ENCODE peak calls at places on chromosomes 1 and 21, in eight cellular contexts. U is IMR-90, D is fibroblast of pulmonary artery, Y is GM12864, P is PC-3, F is endothelial cell, O is astrocyte, W is fibroblast of lung. M is an unnamed sample.

GRCh38 chr1:89620664-89621063 is 12.3 kb upstream of the LRRC8C start:
- DNase-seq in U (no peak), D (no peak), Y (no peak), P (no peak), F (no peak), O (no peak), W (no peak), M (no peak)

GRCh38 chr1:9687120-9687875 is 35.8 kb downstream of the PIK3CD start:
- DNase-seq in U (peak), D (peak), Y (no peak), P (peak), F (peak), O (peak), W (peak), M (peak)

GRCh38 chr1:56533621-56534020 is 45.7 kb downstream of the PLPP3 start:
- DNase-seq in U (no peak), D (no peak), Y (no peak), P (peak), F (no peak), O (no peak), W (no peak), M (no peak)

GRCh38 chr1:39409055-39409816 is 82.2 kb upstream of the BMP8A start:
- DNase-seq in U (peak), D (peak), Y (no peak), P (peak), F (peak), O (no peak), W (peak), M (no peak)

GRCh38 chr1:101540161-101540560 is 303.3 kb downstream of the S1PR1 start:
- DNase-seq in U (no peak), D (no peak), Y (no peak), P (no peak), F (no peak), O (no peak), W (no peak), M (no peak)

GRCh38 chr21:19993186-19993711 is 1005.0 kb upstream of the NCAM2 start:
- DNase-seq in U (no peak), D (no peak), Y (no peak), P (no peak), F (no peak), O (no peak), W (no peak), M (no peak)

GRCh38 chr1:92430030-92430429 is 56.7 kb downstream of the GFI1 start:
- DNase-seq in U (no peak), D (no peak), Y (no peak), P (no peak), F (no peak), O (no peak), W (no peak), M (no peak)

GRCh38 chr1:213260322-213261075 is 209.5 kb downstream of the RPS6KC1 start:
- DNase-seq in U (no peak), D (no peak), Y (no peak), P (no peak), F (no peak), O (no peak), W (no peak), M (no peak)

GRCh38 chr1:201143726-201144635 is 10.3 kb downstream of the TMEM9 start:
- DNase-seq in U (no peak), D (no peak), Y (no peak), P (no peak), F (no peak), O (no peak), W (no peak), M (no peak)

GRCh38 chr1:175269151-175269550 is 76.6 kb upstream of the KIAA0040 start:
- DNase-seq in U (no peak), D (no peak), Y (no peak), P (peak), F (no peak), O (no peak), W (no peak), M (no peak)

GRCh38 chr1:113761937-113762336 is 2.7 kb upstream of the PHTF1 start:
- DNase-seq in U (no peak), D (no peak), Y (no peak), P (no peak), F (no peak), O (no peak), W (no peak), M (no peak)

GRCh38 chr1:244280859-244281258 is 170.8 kb downstream of the ADSS2 start:
- DNase-seq in U (peak), D (peak), Y (no peak), P (peak), F (no peak), O (peak), W (peak), M (no peak)

GRCh38 chr1:107538502-107538901 is 397.7 kb downstream of the NTNG1 start:
- DNase-seq in U (no peak), D (no peak), Y (no peak), P (no peak), F (no peak), O (no peak), W (no peak), M (no peak)

GRCh38 chr1:43994071-43994470 is 2.7 kb downstream of the CCDC24 start:
- DNase-seq in U (no peak), D (no peak), Y (no peak), P (no peak), F (no peak), O (no peak), W (no peak), M (no peak)

GRCh38 chr21:14846619-14847018 is 218.2 kb downstream of the NRIP1 start:
- DNase-seq in U (no peak), D (no peak), Y (no peak), P (no peak), F (no peak), O (no peak), W (no peak), M (no peak)

GRCh38 chr1:212225416-212225815 is 59.8 kb upstream of the PPP2R5A start:
- DNase-seq in U (no peak), D (no peak), Y (no peak), P (no peak), F (no peak), O (no peak), W (no peak), M (no peak)

GRCh38 chr21:46057111-46057709 is 40.7 kb upstream of the COL6A2 start:
- DNase-seq in U (no peak), D (no peak), Y (no peak), P (no peak), F (no peak), O (no peak), W (no peak), M (no peak)

GRCh38 chr1:204112876-204113730 is 38.7 kb downstream of the ETNK2 start:
- DNase-seq in U (peak), D (no peak), Y (no peak), P (no peak), F (no peak), O (no peak), W (no peak), M (no peak)

GRCh38 chr21:35475768-35476167 is 426.7 kb upstream of the RUNX1 start:
- DNase-seq in U (peak), D (peak), Y (no peak), P (no peak), F (no peak), O (peak), W (peak), M (no peak)

GRCh38 chr1:169108897-169109560 is 2.5 kb downstream of the ATP1B1 start:
- DNase-seq in U (peak), D (no peak), Y (no peak), P (peak), F (no peak), O (no peak), W (peak), M (no peak)

GRCh38 chr1:198656500-198656932 is 17.7 kb downstream of the PTPRC start:
- DNase-seq in U (no peak), D (peak), Y (no peak), P (peak), F (no peak), O (no peak), W (no peak), M (no peak)

GRCh38 chr1:201104141-201104540 is 8.1 kb downstream of the CACNA1S start:
- DNase-seq in U (no peak), D (no peak), Y (no peak), P (no peak), F (no peak), O (no peak), W (no peak), M (no peak)

GRCh38 chr1:159089184-159089791 is 12.7 kb upstream of the AIM2 start:
- DNase-seq in U (no peak), D (no peak), Y (no peak), P (peak), F (no peak), O (no peak), W (no peak), M (no peak)

GRCh38 chr1:109229531-109230127 is 15.9 kb downstream of the SARS1 start:
- DNase-seq in U (no peak), D (no peak), Y (no peak), P (no peak), F (no peak), O (no peak), W (no peak), M (no peak)

GRCh38 chr1:178506669-178507068 is 6.2 kb upstream of the TEX35 start:
- DNase-seq in U (no peak), D (no peak), Y (no peak), P (no peak), F (no peak), O (no peak), W (no peak), M (no peak)

GRCh38 chr21:26124421-26124833 is 46.1 kb downstream of the APP start:
- DNase-seq in U (peak), D (peak), Y (no peak), P (no peak), F (no peak), O (peak), W (peak), M (no peak)

GRCh38 chr1:78604643-78605042 is 15.6 kb upstream of the IFI44L start:
- DNase-seq in U (no peak), D (no peak), Y (no peak), P (no peak), F (no peak), O (no peak), W (no peak), M (no peak)

GRCh38 chr1:237565236-237565635 is 325.5 kb downstream of the ZP4 start:
- DNase-seq in U (no peak), D (no peak), Y (no peak), P (no peak), F (no peak), O (no peak), W (no peak), M (no peak)

GRCh38 chr1:222461941-222462340 is 86.0 kb downstream of the HHIPL2 start:
- DNase-seq in U (no peak), D (no peak), Y (no peak), P (no peak), F (no peak), O (no peak), W (no peak), M (no peak)

GRCh38 chr1:183942933-183943693 is 94.4 kb downstream of the COLGALT2 start:
- DNase-seq in U (peak), D (peak), Y (no peak), P (peak), F (no peak), O (peak), W (peak), M (no peak)

GRCh38 chr1:9842073-9842711 is 18.4 kb upstream of the CLSTN1 start:
- DNase-seq in U (peak), D (no peak), Y (no peak), P (no peak), F (no peak), O (no peak), W (peak), M (no peak)

GRCh38 chr1:147414505-147415163 is 126.7 kb upstream of the BCL9 start:
- DNase-seq in U (no peak), D (no peak), Y (no peak), P (no peak), F (no peak), O (no peak), W (no peak), M (no peak)

GRCh38 chr21:45292399-45293213 is 4.9 kb upstream of the POFUT2 start:
- DNase-seq in U (peak), D (peak), Y (no peak), P (peak), F (peak), O (peak), W (peak), M (peak)

GRCh38 chr1:42272920-42273319 is 62.1 kb downstream of the FOXJ3 start:
- DNase-seq in U (no peak), D (no peak), Y (no peak), P (no peak), F (no peak), O (no peak), W (no peak), M (no peak)

GRCh38 chr1:228036701-228037231 is 30.0 kb downstream of the WNT3A start:
- DNase-seq in U (no peak), D (no peak), Y (no peak), P (no peak), F (no peak), O (no peak), W (no peak), M (no peak)

GRCh38 chr1:223215026-223215425 is 72.0 kb upstream of the TLR5 start:
- DNase-seq in U (no peak), D (no peak), Y (no peak), P (no peak), F (no peak), O (no peak), W (no peak), M (no peak)

GRCh38 chr1:154358519-154358918 is 33.2 kb downstream of the ATP8B2 start:
- DNase-seq in U (no peak), D (no peak), Y (no peak), P (no peak), F (no peak), O (no peak), W (no peak), M (no peak)

GRCh38 chr21:43611598-43612369 is 47.5 kb downstream of the HSF2BP start:
- DNase-seq in U (peak), D (peak), Y (no peak), P (peak), F (peak), O (peak), W (no peak), M (no peak)

GRCh38 chr1:25031601-25031965 is 101.5 kb upstream of the RUNX3 start:
- DNase-seq in U (no peak), D (no peak), Y (no peak), P (no peak), F (no peak), O (no peak), W (no peak), M (no peak)

GRCh38 chr1:3821004-3821933 is 25.0 kb upstream of the LRRC47 start:
- DNase-seq in U (no peak), D (no peak), Y (no peak), P (no peak), F (no peak), O (no peak), W (no peak), M (no peak)
- TF ChIP-seq CTCF in U (no peak), D (no peak), Y (no peak), P (no peak), F (no peak), O (no peak), W (no peak), M (no peak)

GRCh38 chr1:3402258-3403010 is 52.0 kb upstream of the ARHGEF16 start:
- DNase-seq in U (no peak), D (no peak), Y (no peak), P (peak), F (no peak), O (peak), W (peak), M (no peak)

GRCh38 chr1:3404801-3405200 is 49.7 kb upstream of the ARHGEF16 start:
- DNase-seq in U (no peak), D (no peak), Y (no peak), P (no peak), F (no peak), O (no peak), W (no peak), M (no peak)

GRCh38 chr1:3404301-3404700 is 50.2 kb upstream of the ARHGEF16 start:
- DNase-seq in U (no peak), D (no peak), Y (no peak), P (no peak), F (no peak), O (no peak), W (no peak), M (no peak)

GRCh38 chr1:3403011-3403345 is 51.5 kb upstream of the ARHGEF16 start:
- DNase-seq in U (no peak), D (no peak), Y (no peak), P (no peak), F (no peak), O (no peak), W (no peak), M (no peak)

DNA sequence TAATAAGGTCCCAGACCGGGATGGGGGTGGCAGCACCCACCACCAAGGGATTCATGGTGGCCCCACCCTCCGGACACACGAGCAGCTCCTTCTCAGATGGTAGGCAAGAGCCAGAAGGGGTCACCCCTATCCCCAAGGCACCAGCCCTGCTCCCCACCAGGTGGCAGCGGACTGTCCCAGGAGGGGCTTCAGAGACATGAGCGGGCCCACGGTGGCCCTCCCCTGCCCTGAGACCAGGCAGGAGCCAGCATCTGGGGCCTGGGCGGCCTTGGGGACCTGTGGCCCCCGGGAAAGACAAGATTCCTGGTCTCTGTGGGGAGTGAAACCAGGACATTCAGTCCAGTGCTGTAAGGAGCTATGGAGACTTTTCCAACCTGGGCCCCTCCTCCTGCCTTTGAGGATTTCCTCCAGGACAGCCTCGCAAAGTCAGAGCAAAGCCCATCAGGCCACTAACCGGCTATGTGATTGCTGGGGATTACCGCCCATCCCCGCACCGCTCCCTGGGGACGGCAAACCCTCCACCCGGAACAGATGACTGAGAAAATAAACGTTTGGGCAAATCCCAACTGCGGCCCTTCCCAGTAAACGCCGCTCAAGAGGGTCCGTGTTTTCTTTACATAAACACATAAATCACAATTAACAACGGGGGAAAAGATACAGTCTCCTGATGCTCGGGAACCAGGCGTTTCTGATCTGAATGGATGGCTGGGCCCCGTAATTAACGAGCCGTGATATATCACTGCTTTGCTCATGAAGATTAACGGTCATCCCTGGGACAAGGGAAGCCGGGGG is 50.9 kb upstream of the ARHGEF16 start:
- DNase-seq in U (no peak), D (no peak), Y (no peak), P (no peak), F (peak), O (no peak), W (no peak), M (no peak)
- TF ChIP-seq CTCF in U (no peak), D (no peak), Y (no peak), P (peak), F (peak), O (no peak), W (no peak), M (no peak)

DNA sequence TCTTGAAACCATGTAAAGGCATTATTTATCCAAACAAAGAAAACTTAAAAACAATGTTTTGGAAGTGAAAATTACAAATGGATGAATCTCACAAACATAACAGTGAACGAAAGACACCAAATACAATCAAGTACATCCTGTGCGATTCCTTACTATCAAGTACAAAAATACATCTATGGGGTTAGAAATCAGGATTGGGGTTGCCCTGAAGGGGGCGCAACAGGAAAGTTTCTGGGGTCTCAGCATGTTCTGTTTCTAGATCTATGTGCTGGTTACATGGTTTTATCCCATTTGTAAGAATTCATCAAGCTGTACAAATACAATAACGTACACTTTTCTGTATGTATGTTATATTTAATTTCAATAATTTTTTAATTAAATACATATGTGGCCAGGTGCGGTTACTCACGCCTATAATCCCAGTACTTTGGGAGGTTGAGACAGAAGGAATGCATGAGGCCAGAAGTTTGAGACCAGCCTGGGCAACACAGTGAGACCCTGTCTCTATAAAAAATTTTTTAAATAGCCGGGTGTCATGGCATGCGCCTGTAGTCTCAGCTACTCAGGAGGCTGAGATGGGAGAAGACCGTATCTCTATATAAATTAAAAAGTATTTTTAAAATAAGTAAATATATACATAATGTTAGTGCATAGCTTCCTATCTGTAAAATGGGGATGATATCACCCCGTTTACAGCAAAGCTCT is 121.5 kb upstream of the SOD1 start:
- DNase-seq in U (no peak), D (no peak), Y (no peak), P (no peak), F (peak), O (no peak), W (no peak), M (no peak)
- TF ChIP-seq CTCF in U (no peak), D (no peak), Y (no peak), P (peak), F (peak), O (peak), W (peak), M (no peak)

DNA sequence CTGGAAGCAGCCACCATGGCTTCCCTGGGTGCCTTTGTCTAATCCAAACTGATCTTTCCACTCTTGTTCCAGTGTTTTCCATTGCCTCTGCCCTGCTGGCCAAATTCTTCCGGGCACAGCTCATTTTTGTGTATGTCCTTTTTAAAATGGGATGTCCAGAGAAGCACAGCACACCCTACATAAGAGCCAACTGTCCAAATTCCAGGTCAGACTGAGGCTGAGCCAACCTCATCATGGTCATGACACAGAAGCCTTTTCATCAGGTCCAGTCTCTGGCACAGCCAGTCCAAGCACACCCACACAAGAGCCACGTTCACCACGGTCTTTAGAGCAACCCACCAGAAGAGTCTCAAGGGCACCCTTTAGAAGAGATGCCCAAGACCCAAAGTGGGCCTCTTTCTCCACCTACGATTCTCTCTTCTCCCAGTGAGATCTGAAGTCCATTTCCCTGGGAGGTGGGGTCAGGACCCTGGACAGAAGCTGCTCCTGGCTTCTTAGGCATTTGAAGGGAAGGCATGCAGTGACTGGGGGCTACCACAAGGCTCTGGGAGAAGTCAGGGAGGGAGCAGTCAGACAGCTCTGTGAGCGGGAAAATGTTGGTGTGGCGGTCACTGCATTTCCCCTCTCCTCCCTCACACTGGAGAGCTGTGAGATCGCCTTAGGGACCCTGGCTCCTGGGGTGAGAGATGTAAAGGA is 53.2 kb downstream of the SYT2 start:
- DNase-seq in U (peak), D (peak), Y (no peak), P (peak), F (peak), O (no peak), W (peak), M (no peak)
- TF ChIP-seq CTCF in U (peak), D (peak), Y (peak), P (no peak), F (peak), O (no peak), W (no peak), M (no peak)

DNA sequence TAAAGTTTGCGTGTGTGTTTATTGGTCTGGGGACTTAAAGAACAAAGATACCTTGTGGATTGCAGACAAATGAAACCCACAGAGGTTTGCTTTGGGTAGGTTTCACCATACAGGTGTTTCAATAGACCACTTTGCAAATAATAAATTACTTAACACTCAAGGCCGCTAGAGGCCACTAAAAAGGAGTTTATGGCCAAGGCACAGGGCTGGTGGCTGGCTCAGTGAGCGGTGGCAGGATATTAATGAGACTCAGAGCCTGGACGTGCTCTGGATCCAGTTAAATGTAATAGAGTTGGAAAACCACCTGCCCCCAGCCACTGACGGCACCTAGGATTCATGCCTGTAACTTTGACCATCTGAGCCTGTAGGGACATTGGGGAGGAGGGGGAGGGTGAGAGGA is 44.5 kb downstream of the LRRC38 start:
- DNase-seq in U (no peak), D (peak), Y (no peak), P (peak), F (peak), O (no peak), W (no peak), M (no peak)
- TF ChIP-seq CTCF in U (no peak), D (peak), Y (peak), P (peak), F (no peak), O (no peak), W (no peak), M (no peak)

M was measured in thoracic aorta.